ENCODE peak calls at places on chromosome 18, in four cellular contexts. P is right atrium auricular region, C is HFFc6, K is transverse colon. D is an unnamed sample.

GRCh38 chr18:51660316-51660715 is 462.8 kb upstream of the MEX3C start:
- DNase-seq in P (no peak), C (no peak), K (no peak), D (no peak)

GRCh38 chr18:11146947-11147345 is 2.4 kb downstream of the PIEZO2 start:
- DNase-seq in P (no peak), C (no peak), K (no peak), D (no peak)

GRCh38 chr18:8625693-8626092 is 16.5 kb downstream of the RAB12 start:
- DNase-seq in P (no peak), C (no peak), K (no peak), D (no peak)

GRCh38 chr18:36469471-36469870 is 172.0 kb downstream of the FHOD3 start:
- DNase-seq in P (no peak), C (no peak), K (no peak), D (no peak)

GRCh38 chr18:79121746-79122474 is 52.7 kb downstream of the ATP9B start:
- DNase-seq in P (no peak), C (no peak), K (no peak), D (no peak)

GRCh38 chr18:31877900-31878299 is 65.0 kb downstream of the TRAPPC8 start:
- DNase-seq in P (no peak), C (no peak), K (no peak), D (no peak)

GRCh38 chr18:79397288-79397829 is 1.6 kb downstream of the NFATC1 start:
- DNase-seq in P (no peak), C (no peak), K (no peak), D (no peak)

GRCh38 chr18:7805096-7805495 is 238.0 kb downstream of the PTPRM start:
- DNase-seq in P (no peak), C (no peak), K (no peak), D (no peak)

GRCh38 chr18:78571831-78572347 is 407.7 kb upstream of the SALL3 start:
- DNase-seq in P (no peak), C (no peak), K (no peak), D (no peak)

GRCh38 chr18:61637319-61637718 is 255.5 kb downstream of the RNF152 start:
- DNase-seq in P (no peak), C (no peak), K (peak), D (no peak)

GRCh38 chr18:75183524-75183923 is 25.4 kb downstream of the PTGR3 start:
- DNase-seq in P (peak), C (peak), K (no peak), D (no peak)

GRCh38 chr18:39561136-39561535 is 1995.5 kb upstream of the CELF4 start:
- DNase-seq in P (no peak), C (no peak), K (no peak), D (no peak)

GRCh38 chr18:54043484-54044256 is 180.8 kb downstream of the MBD2 start:
- DNase-seq in P (no peak), C (no peak), K (no peak), D (no peak)

GRCh38 chr18:58048243-58048642 is 4.2 kb downstream of the NEDD4L start:
- DNase-seq in P (no peak), C (no peak), K (no peak), D (no peak)

GRCh38 chr18:10188971-10189810 is 265.2 kb upstream of the APCDD1 start:
- DNase-seq in P (no peak), C (no peak), K (no peak), D (no peak)

GRCh38 chr18:11154983-11155759 is 5.8 kb upstream of the PIEZO2 start:
- DNase-seq in P (no peak), C (no peak), K (no peak), D (no peak)

GRCh38 chr18:3283253-3283863 is 21.4 kb downstream of the MYL12B start:
- DNase-seq in P (no peak), C (no peak), K (no peak), D (no peak)

GRCh38 chr18:74196220-74197119 is 48.1 kb downstream of the TIMM21 start:
- DNase-seq in P (no peak), C (peak), K (peak), D (peak)

GRCh38 chr18:67600181-67600631 is 83.7 kb upstream of the DSEL start:
- DNase-seq in P (no peak), C (peak), K (no peak), D (no peak)

GRCh38 chr18:3972291-3972985 is 482.7 kb downstream of the DLGAP1 start:
- DNase-seq in P (no peak), C (peak), K (no peak), D (no peak)

GRCh38 chr18:11658019-11658418 is 31.0 kb upstream of the GNAL start:
- DNase-seq in P (no peak), C (no peak), K (no peak), D (no peak)

GRCh38 chr18:58473071-58473470 is 155.8 kb downstream of the ALPK2 start:
- DNase-seq in P (no peak), C (no peak), K (no peak), D (no peak)

GRCh38 chr18:13258792-13259385 is 40.3 kb downstream of the LDLRAD4 start:
- DNase-seq in P (no peak), C (no peak), K (no peak), D (no peak)

GRCh38 chr18:63168287-63168686 is 151.3 kb downstream of the BCL2 start:
- DNase-seq in P (no peak), C (no peak), K (no peak), D (no peak)
- TF ChIP-seq CTCF in P (no peak), C (no peak), K (no peak), D (no peak)

GRCh38 chr18:46104128-46104911 is at the start of gene HAUS1:
- DNase-seq in P (peak), C (peak), K (peak), D (peak)
- TF ChIP-seq CTCF in P (no peak), C (no peak), K (no peak), D (no peak)

DNA sequence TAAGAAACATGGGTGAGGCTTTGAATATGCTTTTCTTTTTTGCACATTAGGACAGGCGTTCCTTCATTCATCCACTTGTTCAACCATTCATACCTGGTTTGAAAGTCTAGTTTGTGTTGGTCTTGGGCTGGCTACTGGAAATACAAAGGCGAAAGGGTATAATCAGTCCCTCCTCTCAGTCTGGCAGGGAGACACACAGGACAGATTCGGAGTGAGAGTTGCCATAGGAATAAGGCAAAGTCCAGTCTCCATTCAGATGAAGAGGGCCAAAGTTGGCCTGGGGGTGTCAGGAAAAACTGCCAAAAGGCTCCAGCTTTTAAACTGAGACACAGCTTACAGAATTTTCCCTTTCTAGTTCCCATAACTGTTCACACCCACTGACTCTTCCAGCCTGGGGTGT is 96.3 kb upstream of the AQP4 start:
- DNase-seq in P (no peak), C (no peak), K (no peak), D (no peak)
- TF ChIP-seq CTCF in P (no peak), C (no peak), K (no peak), D (no peak)

GRCh38 chr18:1464444-1465217 is 560.0 kb downstream of the ADCYAP1 start:
- DNase-seq in P (no peak), C (no peak), K (no peak), D (no peak)

GRCh38 chr18:1466035-1466434 is 561.4 kb downstream of the ADCYAP1 start:
- DNase-seq in P (no peak), C (no peak), K (no peak), D (no peak)

GRCh38 chr18:1468550-1468949 is 563.9 kb downstream of the ADCYAP1 start:
- DNase-seq in P (no peak), C (no peak), K (no peak), D (no peak)

GRCh38 chr18:1463981-1464380 is 559.3 kb downstream of the ADCYAP1 start:
- DNase-seq in P (no peak), C (no peak), K (no peak), D (no peak)

GRCh38 chr18:1467461-1467964 is 562.8 kb downstream of the ADCYAP1 start:
- DNase-seq in P (no peak), C (no peak), K (no peak), D (no peak)
- TF ChIP-seq CTCF in P (no peak), C (no peak), K (no peak), D (no peak)

DNA sequence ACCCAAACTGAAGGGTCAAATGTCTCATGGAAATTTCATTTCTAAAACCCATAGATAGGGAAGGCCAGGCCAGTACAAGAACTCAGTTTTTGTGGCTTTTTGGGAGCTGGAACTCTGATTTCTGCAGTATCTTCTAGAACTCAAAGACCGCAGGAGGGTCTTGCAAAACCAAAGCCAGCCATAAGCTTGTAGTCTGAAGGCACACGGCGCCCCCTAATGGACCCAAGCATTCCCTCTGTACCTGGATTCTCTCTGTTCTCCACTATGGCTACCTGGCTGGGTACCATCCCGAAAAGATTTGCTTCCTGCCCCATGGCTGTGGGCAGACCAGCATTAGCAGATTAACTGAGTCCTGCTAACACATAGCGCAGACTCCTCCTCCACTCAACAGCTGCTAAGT is 229.0 kb upstream of the SLC14A2 start:
- DNase-seq in P (no peak), C (no peak), K (peak), D (peak)
- TF ChIP-seq CTCF in P (peak), C (peak), K (peak), D (peak)

GRCh38 chr18:23812566-23813440 is 123.5 kb downstream of the LAMA3 start:
- DNase-seq in P (no peak), C (no peak), K (no peak), D (peak)
- TF ChIP-seq CTCF in P (peak), C (peak), K (peak), D (peak)

GRCh38 chr18:50429207-50429948 is 54.5 kb downstream of the SKA1 start:
- DNase-seq in P (no peak), C (peak), K (no peak), D (peak)

GRCh38 chr18:50427896-50428295 is 53.0 kb downstream of the SKA1 start:
- DNase-seq in P (no peak), C (no peak), K (no peak), D (no peak)

GRCh38 chr18:50428531-50429206 is 53.8 kb downstream of the SKA1 start:
- DNase-seq in P (no peak), C (no peak), K (no peak), D (no peak)

DNA sequence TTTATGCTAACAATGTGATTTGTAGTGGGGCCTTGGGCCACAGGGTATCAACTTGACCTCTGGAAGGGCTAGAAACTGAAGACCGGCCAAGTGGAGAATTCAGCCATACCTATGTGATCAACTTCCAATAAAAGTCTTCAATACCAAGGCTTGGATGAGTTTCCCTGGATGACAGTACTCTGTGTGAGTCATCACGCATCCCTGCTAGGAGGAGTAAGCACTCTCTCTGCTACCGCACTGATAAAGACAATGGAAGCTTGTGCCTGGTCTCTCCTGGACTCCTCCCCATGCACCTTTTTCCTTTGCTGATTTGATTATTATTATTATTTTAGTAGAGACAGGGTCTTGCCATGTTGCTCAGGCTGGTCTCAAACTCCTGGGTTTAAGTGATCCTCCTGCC is 58.1 kb downstream of the SKA1 start:
- DNase-seq in P (no peak), C (no peak), K (no peak), D (no peak)
- TF ChIP-seq CTCF in P (no peak), C (no peak), K (no peak), D (no peak)

DNA sequence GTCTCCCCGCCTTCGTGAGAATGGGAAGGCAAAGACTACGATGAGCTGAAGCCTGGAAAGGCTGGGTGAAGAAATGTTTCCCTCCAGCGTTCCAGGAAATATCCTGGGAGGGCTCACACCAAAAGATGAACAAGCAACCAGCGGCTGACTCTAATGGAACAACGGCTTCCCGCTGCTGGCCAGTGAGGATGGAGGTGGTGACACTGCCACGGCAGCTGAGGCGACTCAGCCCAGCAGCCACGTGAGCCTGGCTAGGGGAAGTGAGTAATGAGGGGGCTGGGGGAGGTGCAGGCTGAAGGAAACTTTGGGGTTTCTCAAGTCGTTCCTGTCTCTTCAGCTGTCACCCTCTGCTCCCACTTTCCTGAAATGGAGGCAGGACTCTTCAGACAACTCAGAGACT is 105.0 kb upstream of the SMAD7 start:
- DNase-seq in P (peak), C (peak), K (peak), D (peak)
- TF ChIP-seq CTCF in P (no peak), C (no peak), K (no peak), D (no peak)

D was measured in GM10248.